ENCODE peak calls at places on chromosomes 6 and 20, in seven cellular contexts. P is GM23338, K is heart right ventricle, S is Panc1, Y is stomach, V is PC-3, C is psoas muscle. T is an unnamed sample. For H3K27me3 and H3K36me3, the result is how much of the 10 kb centered on the place peaks cover.

GRCh38 chr20:5835870-5836269 is 85.7 kb downstream of the SHLD1 start:
- DNase-seq in C (no peak), S (no peak), K (no peak), P (no peak), Y (no peak), V (no peak), T (no peak)

GRCh38 chr6:36432151-36432633 is 10.5 kb downstream of the PXT1 start:
- DNase-seq in P (no peak), C (no peak), Y (no peak), V (peak), K (no peak), S (no peak), T (no peak)

GRCh38 chr6:16901777-16902176 is 140.5 kb upstream of the ATXN1 start:
- DNase-seq in K (peak), S (no peak), Y (peak), C (peak), V (peak), P (no peak), T (peak)

GRCh38 chr6:158056355-158056754 is 74.7 kb downstream of the SYNJ2 start:
- DNase-seq in S (no peak), V (no peak), K (no peak), P (no peak), Y (no peak), C (no peak), T (no peak)

GRCh38 chr6:150008588-150008987 is 16.7 kb downstream of the RAET1L start:
- DNase-seq in Y (peak), K (no peak), V (peak), C (no peak), P (no peak), S (no peak), T (no peak)

GRCh38 chr6:10621847-10622246 is 72.6 kb downstream of the C6orf52 start:
- DNase-seq in V (no peak), K (no peak), S (no peak), C (no peak), P (peak), Y (no peak), T (no peak)

GRCh38 chr6:140062042-140063041 is 687.9 kb upstream of the CITED2 start:
- DNase-seq in V (peak), K (peak), Y (peak), C (peak), S (no peak), P (no peak), T (peak)

GRCh38 chr6:107129370-107129925 is 14.1 kb upstream of the BEND3 start:
- DNase-seq in C (no peak), K (no peak), Y (no peak), S (no peak), V (no peak), P (no peak), T (no peak)

GRCh38 chr20:48394415-48395081 is 433.3 kb downstream of the PREX1 start:
- DNase-seq in C (no peak), V (no peak), P (no peak), Y (no peak), K (no peak), S (no peak), T (no peak)

GRCh38 chr6:134768936-134769335 is 181.0 kb downstream of the ALDH8A1 start:
- DNase-seq in V (no peak), C (no peak), Y (no peak), K (no peak), S (no peak), P (no peak), T (no peak)

GRCh38 chr6:13526718-13527668 is 39.6 kb upstream of the GFOD1 start:
- DNase-seq in P (no peak), S (no peak), Y (no peak), V (no peak), C (peak), K (peak), T (no peak)

GRCh38 chr20:7459123-7459522 is 481.1 kb downstream of the HAO1 start:
- DNase-seq in K (no peak), C (no peak), V (no peak), P (no peak), S (no peak), Y (no peak), T (no peak)

GRCh38 chr6:10954590-10955010 is 67.7 kb downstream of the SYCP2L start:
- DNase-seq in C (peak), V (peak), S (peak), Y (peak), K (peak), P (peak), T (no peak)

GRCh38 chr20:12057778-12058177 is 140.1 kb downstream of the BTBD3 start:
- DNase-seq in C (no peak), S (no peak), V (no peak), P (peak), K (no peak), Y (no peak), T (no peak)

GRCh38 chr6:35013701-35014100 is 124.6 kb downstream of the ANKS1A start:
- DNase-seq in V (no peak), Y (no peak), P (no peak), K (no peak), S (no peak), C (no peak), T (no peak)

GRCh38 chr6:165893431-165893830 is 230.4 kb upstream of the PDE10A start:
- DNase-seq in Y (no peak), V (no peak), P (no peak), S (no peak), C (no peak), K (no peak), T (no peak)

GRCh38 chr20:61422636-61423425 is 170.8 kb downstream of the CDH4 start:
- DNase-seq in Y (no peak), K (no peak), C (no peak), V (no peak), S (no peak), P (peak), T (no peak)

GRCh38 chr20:59572515-59572914 is 31.8 kb upstream of the PHACTR3 start:
- DNase-seq in S (no peak), Y (no peak), C (no peak), K (no peak), V (no peak), P (no peak), T (no peak)

GRCh38 chr6:20319520-20320357 is 81.9 kb upstream of the E2F3 start:
- DNase-seq in Y (peak), V (no peak), K (no peak), C (peak), P (no peak), S (no peak), T (no peak)

GRCh38 chr20:57993738-57994431 is 234.6 kb downstream of the ANKRD60 start:
- DNase-seq in P (no peak), V (peak), S (no peak), C (no peak), K (no peak), Y (no peak), T (no peak)

GRCh38 chr6:43359381-43359780 is 10.1 kb downstream of the ZNF318 start:
- DNase-seq in Y (no peak), P (no peak), S (no peak), K (no peak), C (no peak), V (no peak), T (no peak)
- H3K27me3 ChIP-seq in Y (under half), P (under half), S (under half), K (under half), C (under half), V (under half), T (under half)

GRCh38 chr6:703562-703961 is 10.6 kb upstream of the EXOC2 start:
- DNase-seq in K (no peak), C (no peak), V (peak), P (no peak), Y (no peak), S (no peak), T (no peak)

GRCh38 chr6:699319-699718 is 6.4 kb upstream of the EXOC2 start:
- DNase-seq in C (no peak), S (no peak), K (no peak), Y (no peak), V (no peak), P (no peak), T (no peak)

GRCh38 chr6:700490-700889 is 7.6 kb upstream of the EXOC2 start:
- DNase-seq in K (no peak), C (no peak), P (no peak), S (no peak), V (no peak), Y (no peak), T (no peak)

GRCh38 chr6:701696-702479 is 8.9 kb upstream of the EXOC2 start:
- DNase-seq in C (no peak), K (no peak), Y (no peak), S (no peak), P (peak), V (no peak), T (no peak)

DNA sequence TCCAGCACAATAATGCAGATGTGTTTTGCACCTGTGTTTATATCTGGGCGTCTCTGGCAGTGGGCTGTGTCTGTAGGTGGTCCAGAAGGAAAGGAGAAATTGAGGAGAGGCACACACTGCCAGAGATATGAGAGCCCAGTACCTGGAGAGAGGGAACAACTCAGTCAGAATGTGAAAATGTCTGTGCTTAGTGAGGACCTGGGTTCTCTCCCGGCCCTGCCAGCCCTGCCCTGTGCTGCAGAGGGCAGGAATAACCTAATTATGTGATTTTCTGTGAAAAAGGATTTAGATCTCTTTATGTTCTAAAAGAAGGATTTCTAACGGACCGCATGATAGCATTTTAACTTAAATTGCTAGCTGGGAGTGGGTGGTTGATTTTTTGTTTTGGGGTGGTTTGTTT is 8.3 kb upstream of the EXOC2 start:
- DNase-seq in P (no peak), V (no peak), K (no peak), Y (no peak), C (no peak), S (no peak), T (no peak)
- H3K36me3 ChIP-seq in P (under half), V (under half), K (under half), Y (under half), C (under half), S (under half), T (under half)

DNA sequence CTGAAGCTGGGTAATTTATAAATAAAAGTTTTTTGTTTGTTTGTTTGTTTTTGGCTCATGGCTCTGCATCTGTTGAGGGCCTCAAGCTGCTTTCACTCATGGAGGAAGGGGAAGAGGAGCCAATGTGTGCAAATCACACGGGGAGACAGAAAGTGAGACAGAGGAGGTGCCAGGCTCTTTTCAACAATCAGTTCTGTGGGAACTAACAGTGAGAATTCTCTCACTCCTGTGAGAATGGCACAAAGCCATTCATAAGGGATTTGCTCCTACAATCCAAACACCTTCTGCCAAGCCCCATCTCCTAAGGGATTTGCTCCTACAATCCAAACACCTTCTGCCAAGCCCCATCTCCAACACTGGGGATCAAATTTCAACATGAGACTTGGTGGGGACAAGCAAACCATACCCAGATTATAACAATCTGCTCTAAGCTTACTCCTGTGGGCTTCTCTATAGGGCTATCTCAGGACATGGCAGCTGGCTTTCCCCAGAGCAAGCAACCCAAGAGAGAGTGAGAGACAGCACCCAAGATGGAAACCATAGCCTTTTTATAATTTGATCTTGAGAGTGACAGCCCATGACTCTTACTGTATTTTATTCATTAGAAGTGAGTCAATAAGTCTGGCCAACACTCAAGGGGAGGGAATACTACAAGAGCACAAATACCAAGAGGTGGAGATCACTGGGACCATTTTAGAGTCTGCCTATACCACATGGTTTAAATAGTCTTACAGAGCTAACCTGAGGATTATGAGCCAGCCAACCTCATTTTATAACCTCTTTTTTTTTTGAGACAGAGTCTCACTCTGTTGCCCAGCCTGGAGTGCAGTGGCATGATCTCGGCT is 22.8 kb upstream of the LRRC1 start:
- DNase-seq in K (no peak), P (no peak), V (peak), S (no peak), Y (no peak), C (no peak), T (no peak)
- TF ChIP-seq CTCF in K (no peak), P (no peak), V (no peak), S (no peak), Y (no peak), C (no peak), T (no peak)

GRCh38 chr20:63491635-63492230 is 7.2 kb downstream of the EEF1A2 start:
- DNase-seq in Y (no peak), C (no peak), P (no peak), V (no peak), K (no peak), S (no peak), T (no peak)
- H3K27me3 ChIP-seq in Y (half or more), C (under half), P (under half), V (under half), K (under half), S (under half), T (under half)

DNA sequence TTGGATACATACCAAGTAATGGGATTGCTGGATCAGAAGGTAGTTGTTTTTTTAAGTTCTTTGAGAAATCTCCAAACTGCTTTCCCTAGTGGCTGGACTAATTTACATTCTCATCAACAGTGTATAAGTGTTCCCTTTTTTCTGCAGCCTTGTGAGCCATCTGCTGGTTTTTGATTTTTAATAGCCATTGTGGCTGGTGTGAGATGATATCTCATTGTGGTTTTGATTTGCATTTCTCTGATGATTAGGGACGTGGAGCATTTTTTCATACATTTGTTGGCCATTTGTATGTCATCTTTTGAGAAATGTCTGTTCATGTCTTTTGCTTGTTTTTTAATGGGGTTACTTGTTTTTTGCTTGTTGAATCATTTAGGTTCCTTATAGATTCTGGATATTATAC is 34.8 kb downstream of the TOP1 start:
- DNase-seq in P (no peak), K (no peak), Y (no peak), C (no peak), V (no peak), S (no peak), T (no peak)
- H3K36me3 ChIP-seq in P (under half), K (under half), Y (under half), C (under half), V (under half), S (under half), T (under half)

GRCh38 chr6:19210849-19211590 is 626.1 kb upstream of the ID4 start:
- DNase-seq in Y (no peak), K (peak), V (peak), S (no peak), P (peak), C (no peak), T (no peak)
- TF ChIP-seq CTCF in Y (no peak), K (peak), V (peak), S (peak), P (peak), C (peak), T (peak)

T was measured in thoracic aorta.